ENCODE peak calls at places on chromosomes 5 and 9, in five cellular contexts. E is suprapubic skin, Z is body of pancreas, R is A549, K is mucosa of descending colon. M is an unnamed sample.

GRCh38 chr5:108084105-108084504 is 297.8 kb downstream of the FBXL17 start:
- DNase-seq in E (no peak), Z (no peak), R (no peak), K (no peak), M (no peak)

GRCh38 chr9:119368179-119368578 is 1.1 kb downstream of the BRINP1 start:
- DNase-seq in E (no peak), Z (no peak), R (no peak), K (no peak), M (no peak)

GRCh38 chr9:99889120-99889519 is 17.3 kb upstream of the STX17 start:
- DNase-seq in E (no peak), Z (no peak), R (no peak), K (no peak), M (no peak)

GRCh38 chr5:96478983-96479382 is 45.9 kb upstream of the PCSK1 start:
- DNase-seq in E (no peak), Z (peak; percentile 35), R (no peak), K (no peak), M (no peak)

GRCh38 chr5:159051431-159052281 is 48.1 kb downstream of the EBF1 start:
- DNase-seq in E (no peak), Z (peak; percentile 39), R (no peak), K (peak; percentile 32), M (no peak)

GRCh38 chr9:91948061-91948422 is 2.0 kb downstream of the ROR2 start:
- DNase-seq in E (no peak), Z (no peak), R (no peak), K (no peak), M (no peak)

GRCh38 chr9:112361602-112362001 is 18.3 kb upstream of the HSDL2 start:
- DNase-seq in E (no peak), Z (no peak), R (no peak), K (no peak), M (no peak)

GRCh38 chr5:173720341-173721258 is 104.2 kb upstream of the BOD1 start:
- DNase-seq in E (no peak), Z (no peak), R (no peak), K (no peak), M (no peak)

GRCh38 chr9:125961037-125961436 is 213.9 kb downstream of the PBX3 start:
- DNase-seq in E (no peak), Z (no peak), R (no peak), K (no peak), M (no peak)

GRCh38 chr5:59061377-59061776 is 478.5 kb downstream of the RAB3C start:
- DNase-seq in E (no peak), Z (no peak), R (peak; percentile 62), K (no peak), M (no peak)

GRCh38 chr9:104872959-104873850 is 54.8 kb downstream of the ABCA1 start:
- DNase-seq in E (no peak), Z (peak; percentile 45), R (peak; percentile 43), K (no peak), M (no peak)

GRCh38 chr5:172617817-172618216 is 23.2 kb upstream of the NEURL1B start:
- DNase-seq in E (no peak), Z (no peak), R (no peak), K (no peak), M (no peak)

GRCh38 chr5:36915653-36916052 is 39.1 kb downstream of the NIPBL start:
- DNase-seq in E (no peak), Z (no peak), R (no peak), K (no peak), M (no peak)

GRCh38 chr9:130912932-130913598 is 16.5 kb upstream of the QRFP start:
- DNase-seq in E (no peak), Z (no peak), R (no peak), K (no peak), M (no peak)

GRCh38 chr5:59577485-59577884 is 316.0 kb downstream of the PDE4D start:
- DNase-seq in E (no peak), Z (no peak), R (no peak), K (no peak), M (no peak)

GRCh38 chr5:40685191-40685590 is 5.5 kb downstream of the PTGER4 start:
- DNase-seq in E (no peak), Z (no peak), R (no peak), K (no peak), M (no peak)

GRCh38 chr5:68187268-68188055 is 28.1 kb upstream of the PIK3R1 start:
- DNase-seq in E (no peak), Z (no peak), R (no peak), K (no peak), M (no peak)

GRCh38 chr5:5270958-5271605 is 131.0 kb downstream of the ADAMTS16 start:
- DNase-seq in E (no peak), Z (peak; percentile 86), R (peak; percentile 82), K (peak; percentile 48), M (no peak)

GRCh38 chr5:27083763-27084420 is 45.5 kb upstream of the CDH9 start:
- DNase-seq in E (no peak), Z (no peak), R (no peak), K (no peak), M (no peak)

GRCh38 chr5:34707451-34708107 is 51.5 kb downstream of the RAI14 start:
- DNase-seq in E (no peak), Z (no peak), R (no peak), K (no peak), M (no peak)

GRCh38 chr5:113022661-113023060 is 46.1 kb downstream of the DCP2 start:
- DNase-seq in E (no peak), Z (no peak), R (no peak), K (no peak), M (no peak)

GRCh38 chr9:93177676-93178075 is 6.3 kb upstream of the WNK2 start:
- DNase-seq in E (no peak), Z (no peak), R (no peak), K (no peak), M (no peak)

GRCh38 chr9:112969730-112970129 is 42.3 kb downstream of the ZNF883 start:
- DNase-seq in E (no peak), Z (no peak), R (no peak), K (no peak), M (no peak)

GRCh38 chr5:90111354-90112070 is 298.0 kb downstream of the CETN3 start:
- DNase-seq in E (no peak), Z (no peak), R (no peak), K (no peak), M (no peak)

GRCh38 chr9:93091453-93092081 is 4.5 kb upstream of the CARD19 start:
- DNase-seq in E (peak; percentile 74), Z (no peak), R (peak; percentile 56), K (peak; percentile 21), M (peak; percentile 59)

GRCh38 chr5:6496207-6496584 is 47.5 kb downstream of the UBE2QL1 start:
- DNase-seq in E (no peak), Z (no peak), R (no peak), K (no peak), M (no peak)

GRCh38 chr9:80866121-80866520 is 823.2 kb downstream of the TLE1 start:
- DNase-seq in E (no peak), Z (no peak), R (no peak), K (no peak), M (no peak)

GRCh38 chr5:45274241-45274640 is 421.9 kb downstream of the HCN1 start:
- DNase-seq in E (no peak), Z (no peak), R (no peak), K (no peak), M (no peak)

GRCh38 chr9:94919376-94920098 is 193.0 kb downstream of the AOPEP start:
- DNase-seq in E (peak; percentile 77), Z (no peak), R (no peak), K (no peak), M (no peak)

GRCh38 chr9:83012578-83013260 is 50.2 kb downstream of the RASEF start:
- DNase-seq in E (no peak), Z (no peak), R (no peak), K (no peak), M (no peak)

GRCh38 chr9:36221667-36222066 is 30.9 kb downstream of the CLTA start:
- DNase-seq in E (no peak), Z (no peak), R (no peak), K (no peak), M (no peak)
- TF ChIP-seq CTCF in E (no peak), Z (no peak), R (no peak), K (no peak), M (no peak)

DNA sequence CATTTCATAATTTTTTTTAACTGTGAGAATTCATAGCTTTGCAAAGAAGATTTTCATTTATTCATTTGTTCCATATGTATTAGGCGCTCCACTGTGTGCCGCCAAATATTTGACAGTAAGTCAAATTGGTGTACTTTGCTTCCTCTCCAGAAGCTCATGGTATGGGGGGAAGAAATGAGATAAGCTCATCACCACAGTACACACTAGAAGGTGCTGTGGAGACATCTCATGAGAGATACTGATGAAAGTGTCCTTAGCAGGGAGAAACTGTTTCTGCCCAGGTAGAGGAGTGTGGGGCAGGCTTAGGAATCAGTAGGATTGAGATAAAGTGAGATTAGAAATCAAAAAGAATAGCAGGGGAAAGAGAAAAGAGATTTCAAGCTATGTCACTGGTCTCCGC is 136.2 kb downstream of the CDH6 start:
- DNase-seq in E (no peak), Z (no peak), R (no peak), K (no peak), M (no peak)
- TF ChIP-seq CTCF in E (no peak), Z (no peak), R (no peak), K (no peak), M (no peak)

DNA sequence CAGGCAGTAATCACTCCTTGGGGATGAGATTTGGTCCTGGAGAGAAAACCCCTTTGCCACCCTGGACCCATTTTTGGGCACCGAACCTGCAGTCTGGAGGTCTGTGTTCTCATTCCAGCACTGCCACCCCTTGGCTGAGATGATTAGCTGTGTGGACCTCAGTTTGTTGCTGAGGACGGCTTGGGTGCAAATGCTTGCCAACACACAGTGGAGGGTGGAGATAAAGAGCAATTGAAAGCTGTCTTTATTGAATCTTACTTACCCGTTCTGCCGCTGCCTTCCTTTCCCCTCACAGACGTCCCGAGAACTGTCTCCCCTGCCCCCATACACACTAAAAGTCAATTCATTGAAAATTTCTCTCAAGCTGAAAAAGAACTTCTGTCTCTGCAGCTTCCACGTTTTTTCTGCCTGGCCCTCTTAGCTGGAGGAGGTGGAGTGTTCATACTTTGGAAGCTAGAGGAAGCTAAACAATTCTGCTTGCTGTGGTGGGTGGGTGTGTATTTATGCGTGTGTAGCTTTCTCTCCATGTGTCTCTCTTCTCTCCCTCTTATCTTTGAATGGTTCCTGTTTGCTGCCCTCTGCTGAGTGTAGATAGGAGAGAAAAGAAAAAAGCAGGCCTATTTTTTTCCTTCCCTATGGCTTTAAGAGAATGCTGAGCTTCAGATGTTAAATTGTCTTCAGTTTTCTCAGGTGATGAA is 6.6 kb downstream of the GALNT10 start:
- DNase-seq in E (no peak), Z (no peak), R (peak; percentile 35), K (no peak), M (no peak)
- TF ChIP-seq CTCF in E (no peak), Z (no peak), R (peak; percentile 48), K (peak; percentile 8), M (no peak)

DNA sequence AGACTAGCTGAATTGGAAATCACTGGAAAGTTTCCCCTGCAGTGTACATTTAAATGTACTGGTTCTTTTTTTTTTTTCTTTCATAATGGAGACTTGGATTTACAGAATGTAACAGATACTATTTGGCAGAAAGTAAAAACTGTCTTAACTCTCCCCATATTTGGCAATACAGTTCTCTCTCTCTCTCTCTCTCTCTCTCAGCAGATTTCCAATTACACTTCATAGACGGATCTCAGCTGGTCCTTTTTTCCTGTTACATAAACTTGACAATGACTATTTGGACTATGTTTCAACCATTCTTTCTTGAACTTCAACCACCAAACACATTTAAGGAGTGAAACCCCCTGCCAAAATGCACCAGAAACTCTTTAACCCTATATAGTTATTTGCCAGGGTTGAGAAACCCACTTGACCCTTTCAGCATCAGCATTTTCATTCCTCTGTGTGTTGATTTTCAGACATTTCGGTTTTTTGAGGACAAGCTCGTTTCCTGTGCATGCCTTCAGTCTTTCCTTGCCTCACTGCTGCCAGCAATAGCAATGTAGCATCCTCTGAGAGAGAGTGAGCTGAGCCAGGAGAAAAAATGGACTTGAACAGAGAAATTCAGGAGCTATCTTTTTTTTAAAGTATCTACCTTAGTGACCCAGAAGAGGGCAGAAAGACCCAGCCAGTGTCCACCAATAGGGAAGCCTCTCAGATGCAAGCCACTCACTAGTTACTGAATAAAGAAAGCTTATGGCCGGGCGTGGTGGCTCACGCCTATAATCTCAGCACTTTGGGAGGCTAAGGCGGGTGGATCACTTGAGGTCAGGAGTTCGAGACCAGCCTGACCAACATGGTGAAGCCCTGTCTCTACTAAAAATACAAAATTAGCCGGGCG is 26.0 kb upstream of the GNA14 start:
- DNase-seq in E (no peak), Z (no peak), R (no peak), K (no peak), M (no peak)
- TF ChIP-seq CTCF in E (no peak), Z (no peak), R (no peak), K (no peak), M (no peak)